ENCODE peak calls at places on chromosomes 16 and 17, in nine cellular contexts. C, K, E, D, L, P, Y, Z and N are unnamed samples.

GRCh38 chr17:50199651-50200446 is 1.6 kb downstream of the COL1A1 start:
- DNase-seq in C (peak; percentile 71), K (no peak), E (peak; percentile 70), D (no peak), L (peak; percentile 88), P (peak; percentile 51), Y (peak; percentile 59), Z (peak; percentile 57), N (peak; percentile 73)

GRCh38 chr16:48901712-48902374 is 291.9 kb upstream of the N4BP1 start:
- DNase-seq in C (no peak), K (no peak), E (no peak), D (no peak), L (no peak), P (no peak), Y (peak; percentile 30), Z (no peak), N (no peak)

GRCh38 chr17:55451758-55452468 is 30.3 kb upstream of the MMD start:
- DNase-seq in C (no peak), K (no peak), E (no peak), D (no peak), L (no peak), P (no peak), Y (no peak), Z (no peak), N (no peak)

GRCh38 chr17:60006160-60006559 is 41.6 kb upstream of the RNFT1 start:
- DNase-seq in C (no peak), K (no peak), E (no peak), D (no peak), L (no peak), P (no peak), Y (no peak), Z (no peak), N (no peak)

GRCh38 chr16:50925758-50926357 is 184.0 kb downstream of the CYLD start:
- DNase-seq in C (no peak), K (no peak), E (no peak), D (no peak), L (no peak), P (no peak), Y (no peak), Z (no peak), N (no peak)

GRCh38 chr16:63998-64913 is 8.2 kb downstream of the RHBDF1 start:
- DNase-seq in C (no peak), K (no peak), E (no peak), D (no peak), L (no peak), P (no peak), Y (no peak), Z (peak; percentile 39), N (no peak)

GRCh38 chr16:12614662-12615278 is 188.9 kb downstream of the CPPED1 start:
- DNase-seq in C (no peak), K (no peak), E (no peak), D (no peak), L (no peak), P (no peak), Y (no peak), Z (no peak), N (no peak)

GRCh38 chr17:1766382-1767135 is 4.7 kb downstream of the SERPINF1 start:
- DNase-seq in C (no peak), K (no peak), E (no peak), D (no peak), L (no peak), P (no peak), Y (no peak), Z (no peak), N (no peak)

GRCh38 chr17:42683407-42684031 is 1.2 kb downstream of the CNTNAP1 start:
- DNase-seq in C (no peak), K (no peak), E (no peak), D (no peak), L (no peak), P (peak; percentile 40), Y (no peak), Z (no peak), N (no peak)

GRCh38 chr17:34578016-34578415 is 1.4 kb upstream of the TMEM132E start:
- DNase-seq in C (no peak), K (no peak), E (no peak), D (no peak), L (no peak), P (no peak), Y (no peak), Z (no peak), N (no peak)

GRCh38 chr16:53967172-53967571 is 263.2 kb downstream of the FTO start:
- DNase-seq in C (no peak), K (no peak), E (no peak), D (no peak), L (no peak), P (no peak), Y (no peak), Z (no peak), N (no peak)

GRCh38 chr16:9557266-9557665 is 465.8 kb downstream of the HAPSTR1 start:
- DNase-seq in C (no peak), K (no peak), E (no peak), D (no peak), L (no peak), P (no peak), Y (no peak), Z (no peak), N (no peak)

GRCh38 chr17:39270923-39271322 is 45.2 kb upstream of the STAC2 start:
- DNase-seq in C (no peak), K (no peak), E (peak; percentile 77), D (no peak), L (peak; percentile 37), P (no peak), Y (no peak), Z (no peak), N (peak; percentile 51)

GRCh38 chr17:43438626-43439529 is 40.1 kb downstream of the ARL4D start:
- DNase-seq in C (no peak), K (no peak), E (no peak), D (no peak), L (no peak), P (no peak), Y (no peak), Z (no peak), N (no peak)

GRCh38 chr16:58421529-58421928 is 29.3 kb downstream of the GINS3 start:
- DNase-seq in C (no peak), K (no peak), E (no peak), D (no peak), L (no peak), P (no peak), Y (no peak), Z (no peak), N (no peak)

GRCh38 chr17:16937431-16937830 is 34.5 kb downstream of the TNFRSF13B start:
- DNase-seq in C (no peak), K (no peak), E (no peak), D (no peak), L (no peak), P (no peak), Y (no peak), Z (no peak), N (no peak)

GRCh38 chr16:990516-991291 is 9.1 kb downstream of the SOX8 start:
- DNase-seq in C (no peak), K (no peak), E (no peak), D (no peak), L (no peak), P (peak; percentile 66), Y (no peak), Z (no peak), N (no peak)

GRCh38 chr16:25626172-25626571 is 65.6 kb upstream of the HS3ST4 start:
- DNase-seq in C (no peak), K (no peak), E (no peak), D (no peak), L (no peak), P (no peak), Y (no peak), Z (no peak), N (no peak)

GRCh38 chr17:27352481-27353460 is 58.9 kb downstream of the WSB1 start:
- DNase-seq in C (no peak), K (no peak), E (no peak), D (no peak), L (no peak), P (no peak), Y (no peak), Z (no peak), N (peak; percentile 40)

GRCh38 chr16:58497935-58498334 is 2.0 kb upstream of the NDRG4 start:
- DNase-seq in C (no peak), K (no peak), E (no peak), D (no peak), L (no peak), P (no peak), Y (no peak), Z (no peak), N (no peak)

GRCh38 chr16:27322858-27323780 is 9.3 kb downstream of the IL4R start:
- DNase-seq in C (no peak), K (no peak), E (no peak), D (no peak), L (no peak), P (no peak), Y (no peak), Z (no peak), N (peak; percentile 96)

GRCh38 chr17:29807520-29808361 is 122.3 kb downstream of the SSH2 start:
- DNase-seq in C (peak; percentile 66), K (peak; percentile 51), E (peak; percentile 87), D (peak; percentile 56), L (peak; percentile 72), P (peak; percentile 21), Y (peak; percentile 78), Z (no peak), N (peak; percentile 57)

GRCh38 chr17:69451416-69452394 is 37.2 kb downstream of the MAP2K6 start:
- DNase-seq in C (no peak), K (no peak), E (no peak), D (no peak), L (no peak), P (no peak), Y (no peak), Z (no peak), N (no peak)

GRCh38 chr16:84686702-84687298 is 13.0 kb upstream of the USP10 start:
- DNase-seq in C (no peak), K (no peak), E (no peak), D (no peak), L (no peak), P (no peak), Y (no peak), Z (no peak), N (no peak)